ENCODE peak calls at places on chromosomes 11 and 22, in six cellular contexts. One of them, this sample, is unnamed.

GRCh38 chr11:122032317-122032716 is 83.7 kb downstream of the BLID start:
- DNase-seq in GM23338: no peak
- DNase-seq in H9: no peak
- DNase-seq in Karpas-422: no peak
- DNase-seq in GM23248: peak
- DNase-seq in neuronal stem cell: no peak
- DNase-seq in this sample: no peak

GRCh38 chr22:44357962-44358553 is 45.3 kb upstream of the SHISAL1 start:
- DNase-seq in GM23338: no peak
- DNase-seq in H9: no peak
- DNase-seq in Karpas-422: no peak
- DNase-seq in GM23248: no peak
- DNase-seq in neuronal stem cell: no peak
- DNase-seq in this sample: no peak

GRCh38 chr11:76067099-76067498 is 139.2 kb downstream of the WNT11 start:
- DNase-seq in GM23338: no peak
- DNase-seq in H9: no peak
- DNase-seq in Karpas-422: no peak
- DNase-seq in GM23248: peak
- DNase-seq in neuronal stem cell: no peak
- DNase-seq in this sample: no peak

GRCh38 chr11:61022311-61023085 is 51.0 kb downstream of the CD6 start:
- DNase-seq in GM23338: no peak
- DNase-seq in H9: no peak
- DNase-seq in Karpas-422: no peak
- DNase-seq in GM23248: no peak
- DNase-seq in neuronal stem cell: no peak
- DNase-seq in this sample: no peak

GRCh38 chr22:22374579-22374978 is 130.0 kb downstream of the VPREB1 start:
- DNase-seq in GM23338: no peak
- DNase-seq in H9: no peak
- DNase-seq in Karpas-422: no peak
- DNase-seq in GM23248: no peak
- DNase-seq in neuronal stem cell: no peak
- DNase-seq in this sample: no peak

GRCh38 chr11:61162092-61162935 is 1.1 kb upstream of the VPS37C start:
- DNase-seq in GM23338: peak
- DNase-seq in H9: no peak
- DNase-seq in Karpas-422: peak
- DNase-seq in GM23248: peak
- DNase-seq in neuronal stem cell: no peak
- DNase-seq in this sample: peak

GRCh38 chr22:24938741-24939341 is 7.7 kb downstream of the LHFPL7 start:
- DNase-seq in GM23338: peak
- DNase-seq in H9: peak
- DNase-seq in Karpas-422: peak
- DNase-seq in GM23248: peak
- DNase-seq in neuronal stem cell: no peak
- DNase-seq in this sample: peak

GRCh38 chr11:118975771-118976709 is 4.5 kb downstream of the FOXR1 start:
- DNase-seq in GM23338: no peak
- DNase-seq in H9: no peak
- DNase-seq in Karpas-422: no peak
- DNase-seq in GM23248: peak
- DNase-seq in neuronal stem cell: no peak
- DNase-seq in this sample: peak

GRCh38 chr11:28526406-28526751 is 418.2 kb downstream of the METTL15 start:
- DNase-seq in GM23338: peak
- DNase-seq in H9: no peak
- DNase-seq in Karpas-422: no peak
- DNase-seq in GM23248: peak
- DNase-seq in neuronal stem cell: no peak
- DNase-seq in this sample: no peak

GRCh38 chr11:122342089-122342749 is 226.2 kb upstream of the BLID start:
- DNase-seq in GM23338: no peak
- DNase-seq in H9: no peak
- DNase-seq in Karpas-422: no peak
- DNase-seq in GM23248: peak
- DNase-seq in neuronal stem cell: no peak
- DNase-seq in this sample: peak

GRCh38 chr11:10351768-10352641 is 47.1 kb downstream of the ADM start:
- DNase-seq in GM23338: peak
- DNase-seq in H9: peak
- DNase-seq in Karpas-422: no peak
- DNase-seq in GM23248: peak
- DNase-seq in neuronal stem cell: peak
- DNase-seq in this sample: peak

GRCh38 chr11:106989056-106989455 is 29.2 kb downstream of the GUCY1A2 start:
- DNase-seq in GM23338: no peak
- DNase-seq in H9: no peak
- DNase-seq in Karpas-422: no peak
- DNase-seq in GM23248: peak
- DNase-seq in neuronal stem cell: no peak
- DNase-seq in this sample: peak

GRCh38 chr22:23519442-23520177 is 60.5 kb downstream of the IGLL1 start:
- DNase-seq in GM23338: no peak
- DNase-seq in H9: no peak
- DNase-seq in Karpas-422: no peak
- DNase-seq in GM23248: peak
- DNase-seq in neuronal stem cell: no peak
- DNase-seq in this sample: no peak

GRCh38 chr11:1851437-1852180 is 1.3 kb upstream of the LSP1 start:
- DNase-seq in GM23338: no peak
- DNase-seq in H9: no peak
- DNase-seq in Karpas-422: no peak
- DNase-seq in GM23248: no peak
- DNase-seq in neuronal stem cell: no peak
- DNase-seq in this sample: no peak

GRCh38 chr11:61545921-61546320 is 35.0 kb downstream of the SYT7 start:
- DNase-seq in GM23338: no peak
- DNase-seq in H9: no peak
- DNase-seq in Karpas-422: no peak
- DNase-seq in GM23248: no peak
- DNase-seq in neuronal stem cell: no peak
- DNase-seq in this sample: no peak

GRCh38 chr22:17984114-17984513 is 40.2 kb downstream of the MICAL3 start:
- DNase-seq in GM23338: no peak
- DNase-seq in H9: no peak
- DNase-seq in Karpas-422: no peak
- DNase-seq in GM23248: peak
- DNase-seq in neuronal stem cell: no peak
- DNase-seq in this sample: peak

GRCh38 chr22:42990131-42990838 is 24.7 kb downstream of the PACSIN2 start:
- DNase-seq in GM23338: peak
- DNase-seq in H9: no peak
- DNase-seq in Karpas-422: no peak
- DNase-seq in GM23248: peak
- DNase-seq in neuronal stem cell: no peak
- DNase-seq in this sample: peak

GRCh38 chr11:18013790-18014507 is 1.1 kb upstream of the SERGEF start:
- DNase-seq in GM23338: peak
- DNase-seq in H9: peak
- DNase-seq in Karpas-422: peak
- DNase-seq in GM23248: peak
- DNase-seq in neuronal stem cell: no peak
- DNase-seq in this sample: no peak

GRCh38 chr22:47292546-47293320 is 530.3 kb downstream of the TBC1D22A start:
- DNase-seq in GM23338: no peak
- DNase-seq in H9: no peak
- DNase-seq in Karpas-422: no peak
- DNase-seq in GM23248: no peak
- DNase-seq in neuronal stem cell: no peak
- DNase-seq in this sample: no peak
- H2AFZ ChIP-seq in GM23338: no peak
- H2AFZ ChIP-seq in H9: no peak
- H2AFZ ChIP-seq in Karpas-422: no peak
- H2AFZ ChIP-seq in GM23248: no peak
- H2AFZ ChIP-seq in neuronal stem cell: no peak
- H2AFZ ChIP-seq in this sample: no peak

GRCh38 chr11:66975403-66976047 is 421 bp downstream of the C11orf86 start:
- DNase-seq in GM23338: no peak
- DNase-seq in H9: peak
- DNase-seq in Karpas-422: no peak
- DNase-seq in GM23248: no peak
- DNase-seq in neuronal stem cell: no peak
- DNase-seq in this sample: no peak

GRCh38 chr11:66973956-66974585 is 1.0 kb upstream of the C11orf86 start:
- DNase-seq in GM23338: no peak
- DNase-seq in H9: no peak
- DNase-seq in Karpas-422: no peak
- DNase-seq in GM23248: peak
- DNase-seq in neuronal stem cell: no peak
- DNase-seq in this sample: no peak

GRCh38 chr11:66974724-66975402 is at the start of gene C11orf86:
- DNase-seq in GM23338: peak
- DNase-seq in H9: peak
- DNase-seq in Karpas-422: no peak
- DNase-seq in GM23248: no peak
- DNase-seq in neuronal stem cell: no peak
- DNase-seq in this sample: no peak

GRCh38 chr11:66976925-66977324 is 1.8 kb downstream of the C11orf86 start:
- DNase-seq in GM23338: no peak
- DNase-seq in H9: no peak
- DNase-seq in Karpas-422: no peak
- DNase-seq in GM23248: no peak
- DNase-seq in neuronal stem cell: no peak
- DNase-seq in this sample: no peak

DNA sequence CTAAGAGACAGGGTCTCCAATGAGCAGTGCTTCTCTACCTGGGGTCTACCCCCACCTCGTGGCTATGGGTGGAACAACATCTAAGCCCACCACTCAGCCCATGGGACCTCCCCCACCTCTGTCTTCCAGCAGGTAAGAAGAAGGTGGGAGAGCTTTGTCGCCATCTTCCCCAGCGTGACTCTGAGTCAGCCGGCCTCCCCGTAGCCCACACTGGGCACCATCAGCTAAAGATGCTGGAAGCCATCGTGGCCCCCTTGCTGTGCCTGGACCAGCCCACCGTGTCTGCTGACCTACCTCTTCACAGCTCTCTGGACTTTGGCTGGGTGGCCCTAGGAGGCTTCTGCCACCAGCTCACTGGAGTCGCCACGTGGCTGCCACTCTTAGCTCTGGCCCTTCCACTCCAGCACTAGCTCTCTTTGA is 954 bp downstream of the C11orf86 start:
- DNase-seq in GM23338: peak
- DNase-seq in H9: peak
- DNase-seq in Karpas-422: peak
- DNase-seq in GM23248: no peak
- DNase-seq in neuronal stem cell: peak
- DNase-seq in this sample: peak
- H2AFZ ChIP-seq in GM23338: peak
- H2AFZ ChIP-seq in H9: no peak
- H2AFZ ChIP-seq in Karpas-422: no peak
- H2AFZ ChIP-seq in GM23248: no peak
- H2AFZ ChIP-seq in neuronal stem cell: no peak
- H2AFZ ChIP-seq in this sample: no peak

DNA sequence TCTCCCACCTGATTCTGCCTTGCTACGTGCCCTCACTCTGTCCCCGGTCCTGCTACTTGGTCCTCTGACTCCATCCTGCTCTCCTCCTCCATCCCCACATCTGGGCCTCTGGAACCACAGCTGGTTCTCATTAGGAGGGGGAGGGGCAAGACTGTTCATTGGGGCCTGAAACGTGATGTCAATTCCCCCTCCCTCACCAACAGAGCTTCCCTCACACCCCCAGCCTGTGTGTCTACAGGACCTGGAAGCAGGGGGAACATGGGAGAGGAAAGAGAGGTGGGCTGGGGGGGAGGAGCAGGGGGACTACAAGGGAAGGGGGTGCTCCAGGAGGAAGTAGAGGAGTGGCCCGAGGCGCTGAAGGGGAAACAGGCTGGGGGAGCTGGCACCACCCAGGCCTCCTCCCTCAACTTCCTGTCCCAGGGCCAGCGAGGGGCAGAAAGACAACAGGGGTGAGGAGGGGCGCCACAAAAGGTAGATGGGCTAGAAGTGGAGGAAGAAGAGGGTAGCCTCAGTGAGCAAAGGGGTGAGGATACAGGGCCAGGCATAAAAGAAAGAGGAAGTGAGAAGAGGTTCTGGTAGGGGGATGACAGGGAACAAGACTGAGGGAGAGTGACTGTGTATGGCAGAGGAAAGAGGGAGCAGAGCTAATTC is 8.9 kb downstream of the DCHS1 start:
- DNase-seq in GM23338: peak
- DNase-seq in H9: no peak
- DNase-seq in Karpas-422: peak
- DNase-seq in GM23248: peak
- DNase-seq in neuronal stem cell: no peak
- DNase-seq in this sample: no peak
- H2AFZ ChIP-seq in GM23338: peak
- H2AFZ ChIP-seq in H9: no peak
- H2AFZ ChIP-seq in Karpas-422: peak
- H2AFZ ChIP-seq in GM23248: peak
- H2AFZ ChIP-seq in neuronal stem cell: no peak
- H2AFZ ChIP-seq in this sample: no peak

DNA sequence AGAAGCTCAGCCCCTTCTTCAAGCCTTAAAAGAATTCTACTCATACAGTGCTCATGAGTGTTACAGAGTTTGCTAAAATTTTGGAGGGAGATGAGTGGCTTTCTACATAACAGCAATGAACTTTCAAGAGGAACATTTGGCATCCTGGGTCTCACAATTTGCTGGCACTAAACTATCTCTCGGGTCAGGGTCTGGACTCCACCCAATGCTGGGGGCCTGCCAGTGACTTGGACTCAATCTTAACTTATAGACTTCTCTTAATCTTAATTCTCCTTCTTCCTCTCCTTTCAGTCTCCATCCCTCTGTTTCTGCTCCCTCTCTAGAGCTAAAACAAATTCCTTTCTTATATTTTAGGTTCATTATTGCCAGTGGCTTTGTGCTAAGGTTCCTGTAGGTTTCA is 317.9 kb downstream of the TMEM135 start:
- DNase-seq in GM23338: no peak
- DNase-seq in H9: no peak
- DNase-seq in Karpas-422: no peak
- DNase-seq in GM23248: no peak
- DNase-seq in neuronal stem cell: no peak
- DNase-seq in this sample: no peak
- H2AFZ ChIP-seq in GM23338: no peak
- H2AFZ ChIP-seq in H9: no peak
- H2AFZ ChIP-seq in Karpas-422: no peak
- H2AFZ ChIP-seq in GM23248: no peak
- H2AFZ ChIP-seq in neuronal stem cell: no peak
- H2AFZ ChIP-seq in this sample: no peak

DNA sequence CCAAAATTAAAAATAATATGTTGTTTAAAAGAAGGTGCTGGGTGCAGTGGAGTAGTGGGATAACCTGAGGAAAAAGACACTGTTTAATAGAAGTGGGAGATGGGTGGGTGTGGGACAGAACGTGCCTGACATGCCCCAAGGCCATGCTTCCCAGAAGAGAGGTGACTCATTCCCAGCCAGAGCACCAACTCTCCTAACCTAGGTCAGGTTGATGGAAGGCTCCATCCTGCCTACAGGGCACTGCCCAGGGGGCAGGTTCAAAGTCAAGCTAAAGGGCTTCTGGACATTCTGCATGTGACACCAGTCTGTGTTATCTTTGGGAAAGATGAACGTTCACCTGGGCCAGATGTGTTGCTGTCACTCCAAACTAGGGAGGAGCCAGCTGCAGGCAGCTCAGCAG is 453.1 kb downstream of the SOX6 start:
- DNase-seq in GM23338: no peak
- DNase-seq in H9: no peak
- DNase-seq in Karpas-422: no peak
- DNase-seq in GM23248: no peak
- DNase-seq in neuronal stem cell: no peak
- DNase-seq in this sample: no peak
- H2AFZ ChIP-seq in GM23338: no peak
- H2AFZ ChIP-seq in H9: no peak
- H2AFZ ChIP-seq in Karpas-422: no peak
- H2AFZ ChIP-seq in GM23248: no peak
- H2AFZ ChIP-seq in neuronal stem cell: no peak
- H2AFZ ChIP-seq in this sample: no peak

GRCh38 chr11:123409886-123410549 is 20.1 kb upstream of the GRAMD1B start:
- DNase-seq in GM23338: no peak
- DNase-seq in H9: no peak
- DNase-seq in Karpas-422: peak
- DNase-seq in GM23248: no peak
- DNase-seq in neuronal stem cell: no peak
- DNase-seq in this sample: no peak
- H2AFZ ChIP-seq in GM23338: peak
- H2AFZ ChIP-seq in H9: no peak
- H2AFZ ChIP-seq in Karpas-422: no peak
- H2AFZ ChIP-seq in GM23248: no peak
- H2AFZ ChIP-seq in neuronal stem cell: no peak
- H2AFZ ChIP-seq in this sample: no peak

This sample was measured in PC-3.